ENCODE peak calls at places on chromosomes 7 and 10, in four cellular contexts. M is upper lobe of right lung, W is HepG2, J is colonic mucosa. P is an unnamed sample. For H3K27me3 and H3K36me3, the result is how much of the 10 kb centered on the place peaks cover.

GRCh38 chr10:132294561-132295320 is 13.0 kb downstream of the STK32C start:
- DNase-seq in J (no peak), M (peak), W (no peak), P (peak)

GRCh38 chr10:78757542-78757941 is 311.2 kb upstream of the ZMIZ1 start:
- DNase-seq in M (no peak), W (no peak), J (no peak), P (no peak)

GRCh38 chr7:100895956-100896742 is 461 bp upstream of the ACHE start:
- DNase-seq in M (peak), W (no peak), J (peak), P (peak)

GRCh38 chr7:155295511-155295910 is 2.2 kb upstream of the INSIG1 start:
- DNase-seq in W (no peak), J (no peak), M (no peak), P (no peak)

GRCh38 chr7:112986256-112987031 is 100.2 kb downstream of the GPR85 start:
- DNase-seq in J (no peak), W (no peak), M (no peak), P (no peak)

GRCh38 chr7:151831606-151832005 is 45.3 kb downstream of the PRKAG2 start:
- DNase-seq in M (no peak), J (no peak), W (no peak), P (no peak)

GRCh38 chr10:56298941-56299340 is 62.1 kb downstream of the ZWINT start:
- DNase-seq in W (no peak), J (no peak), M (no peak), P (no peak)

GRCh38 chr7:73976761-73977625 is 51.0 kb upstream of the ELN start:
- DNase-seq in J (peak), W (no peak), M (peak), P (peak)

GRCh38 chr10:131148270-131148669 is 163.3 kb downstream of the TCERG1L start:
- DNase-seq in M (no peak), W (no peak), J (no peak), P (no peak)

GRCh38 chr7:87219545-87220025 is at the start of gene TMEM243:
- DNase-seq in J (peak), W (peak), M (peak), P (peak)

GRCh38 chr7:140456627-140457051 is 22.7 kb downstream of the MKRN1 start:
- DNase-seq in M (no peak), W (peak), J (peak), P (no peak)

GRCh38 chr7:55965805-55966421 is 1.5 kb downstream of the NIPSNAP2 start:
- DNase-seq in J (no peak), M (no peak), W (peak), P (no peak)

GRCh38 chr7:112184455-112184854 is 21.7 kb downstream of the DOCK4 start:
- DNase-seq in W (no peak), J (no peak), M (no peak), P (no peak)

GRCh38 chr10:4271193-4271592 is 486.2 kb upstream of the KLF6 start:
- DNase-seq in M (no peak), J (no peak), W (no peak), P (no peak)

GRCh38 chr7:114130860-114131259 is 212.1 kb upstream of the PPP1R3A start:
- DNase-seq in M (no peak), W (no peak), J (no peak), P (no peak)

GRCh38 chr7:26365077-26365896 is 73.6 kb downstream of the SNX10 start:
- DNase-seq in M (no peak), J (peak), W (peak), P (no peak)

GRCh38 chr10:131806646-131807317 is 94.0 kb upstream of the PPP2R2D start:
- DNase-seq in J (peak), M (no peak), W (no peak), P (peak)

GRCh38 chr10:38008006-38008405 is 2.5 kb upstream of the ZNF33A start:
- DNase-seq in J (no peak), W (no peak), M (no peak), P (no peak)

GRCh38 chr7:47795631-47796030 is 152.6 kb downstream of the PKD1L1 start:
- DNase-seq in M (no peak), W (no peak), J (no peak), P (no peak)

GRCh38 chr7:85734823-85735222 is 548.0 kb upstream of the SEMA3D start:
- DNase-seq in J (no peak), M (no peak), W (no peak), P (no peak)

GRCh38 chr10:35349389-35349915 is 13.1 kb downstream of the CCNY start:
- DNase-seq in W (no peak), J (no peak), M (no peak), P (no peak)

GRCh38 chr7:106568680-106569499 is 92.1 kb downstream of the CCDC71L start:
- DNase-seq in J (no peak), M (no peak), W (no peak), P (no peak)

GRCh38 chr7:100583132-100584045 is 2.5 kb downstream of the LRCH4 start:
- DNase-seq in M (peak), J (peak), W (no peak), P (no peak)

GRCh38 chr7:141864765-141865447 is 23.6 kb upstream of the PRSS37 start:
- DNase-seq in M (no peak), J (no peak), W (no peak), P (no peak)

GRCh38 chr10:7696545-7696944 is 6.6 kb upstream of the ITIH2 start:
- DNase-seq in W (peak), M (peak), J (no peak), P (no peak)

GRCh38 chr7:8481096-8481495 is 47.7 kb downstream of the NXPH1 start:
- DNase-seq in M (no peak), J (no peak), W (no peak), P (no peak)

DNA sequence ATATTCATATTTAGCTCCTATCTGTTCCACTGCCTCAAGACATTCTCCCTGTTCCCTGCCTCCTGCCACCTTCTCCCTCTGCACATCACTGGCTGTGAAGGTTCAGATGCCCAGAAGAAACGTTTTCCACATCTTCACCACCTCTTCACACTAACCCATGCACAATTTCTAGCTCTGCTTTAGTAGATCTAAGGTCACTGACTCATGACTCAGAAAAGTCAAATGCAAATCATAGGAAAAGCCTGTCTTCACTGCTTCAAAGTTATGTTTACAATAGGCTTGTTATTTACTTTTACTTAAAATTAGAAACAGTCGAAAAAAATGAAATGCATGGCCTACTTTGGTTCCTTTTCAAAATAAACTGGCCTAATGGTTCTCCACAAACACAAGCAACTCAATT is 2.5 kb downstream of the SCRN1 start:
- DNase-seq in W (peak), M (no peak), J (no peak), P (no peak)
- H3K4me3 ChIP-seq in W (peak), M (no peak), J (no peak), P (no peak)

DNA sequence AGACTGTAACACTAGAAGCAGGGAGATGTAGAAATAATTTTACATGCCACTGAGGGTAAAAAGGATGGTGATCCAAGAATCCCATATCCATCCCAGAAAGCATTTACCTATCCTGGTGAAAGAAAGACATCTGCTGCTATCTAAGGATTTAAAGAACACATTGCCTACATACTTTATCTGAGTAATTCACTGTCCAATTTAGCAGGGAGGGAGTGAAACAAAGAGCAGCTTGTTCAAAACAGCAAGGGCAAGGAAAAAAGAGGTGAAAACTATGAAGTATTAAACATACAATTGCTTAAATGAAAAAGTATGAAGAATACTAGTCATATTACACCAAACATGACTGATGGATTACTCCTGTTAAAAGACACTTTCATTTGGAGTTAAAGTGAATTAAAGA is 206.2 kb downstream of the PPP1R9A start:
- DNase-seq in W (no peak), M (no peak), J (no peak), P (no peak)
- H3K27me3 ChIP-seq in W (under half), M (under half), J (under half), P (under half)

DNA sequence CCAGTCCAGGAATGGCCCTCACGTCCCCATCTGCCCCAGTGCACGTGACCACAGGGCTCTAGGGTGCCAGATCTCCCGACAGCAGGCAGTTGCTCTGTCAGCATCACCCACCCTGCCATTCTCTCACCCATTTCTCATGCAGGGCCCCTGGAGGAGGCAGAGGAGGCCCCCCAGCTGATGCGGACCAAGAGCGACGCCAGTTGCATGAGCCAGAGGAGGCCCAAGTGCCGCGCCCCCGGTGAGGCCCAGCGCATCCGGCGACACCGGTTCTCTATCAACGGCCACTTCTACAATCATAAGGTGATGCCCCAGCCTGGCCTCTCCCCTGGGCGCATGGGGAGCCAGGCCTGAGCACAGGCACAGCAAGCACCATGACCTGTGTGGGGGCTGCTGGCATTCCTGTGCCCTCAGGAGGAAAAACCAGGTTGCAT is 6.1 kb upstream of the DEPP1 start:
- DNase-seq in M (no peak), W (no peak), J (no peak), P (no peak)
- H3K36me3 ChIP-seq in M (under half), W (under half), J (under half), P (under half)

GRCh38 chr7:1940402-1940786 is 270.3 kb downstream of the ELFN1 start:
- DNase-seq in J (peak), M (peak), W (no peak), P (no peak)

GRCh38 chr7:1940863-1941262 is 270.8 kb downstream of the ELFN1 start:
- DNase-seq in J (no peak), M (no peak), W (no peak), P (no peak)

GRCh38 chr7:1941464-1942025 is 271.5 kb downstream of the ELFN1 start:
- DNase-seq in J (no peak), W (no peak), M (no peak), P (peak)

GRCh38 chr7:1938788-1939433 is 268.8 kb downstream of the ELFN1 start:
- DNase-seq in W (no peak), M (no peak), J (no peak), P (no peak)

DNA sequence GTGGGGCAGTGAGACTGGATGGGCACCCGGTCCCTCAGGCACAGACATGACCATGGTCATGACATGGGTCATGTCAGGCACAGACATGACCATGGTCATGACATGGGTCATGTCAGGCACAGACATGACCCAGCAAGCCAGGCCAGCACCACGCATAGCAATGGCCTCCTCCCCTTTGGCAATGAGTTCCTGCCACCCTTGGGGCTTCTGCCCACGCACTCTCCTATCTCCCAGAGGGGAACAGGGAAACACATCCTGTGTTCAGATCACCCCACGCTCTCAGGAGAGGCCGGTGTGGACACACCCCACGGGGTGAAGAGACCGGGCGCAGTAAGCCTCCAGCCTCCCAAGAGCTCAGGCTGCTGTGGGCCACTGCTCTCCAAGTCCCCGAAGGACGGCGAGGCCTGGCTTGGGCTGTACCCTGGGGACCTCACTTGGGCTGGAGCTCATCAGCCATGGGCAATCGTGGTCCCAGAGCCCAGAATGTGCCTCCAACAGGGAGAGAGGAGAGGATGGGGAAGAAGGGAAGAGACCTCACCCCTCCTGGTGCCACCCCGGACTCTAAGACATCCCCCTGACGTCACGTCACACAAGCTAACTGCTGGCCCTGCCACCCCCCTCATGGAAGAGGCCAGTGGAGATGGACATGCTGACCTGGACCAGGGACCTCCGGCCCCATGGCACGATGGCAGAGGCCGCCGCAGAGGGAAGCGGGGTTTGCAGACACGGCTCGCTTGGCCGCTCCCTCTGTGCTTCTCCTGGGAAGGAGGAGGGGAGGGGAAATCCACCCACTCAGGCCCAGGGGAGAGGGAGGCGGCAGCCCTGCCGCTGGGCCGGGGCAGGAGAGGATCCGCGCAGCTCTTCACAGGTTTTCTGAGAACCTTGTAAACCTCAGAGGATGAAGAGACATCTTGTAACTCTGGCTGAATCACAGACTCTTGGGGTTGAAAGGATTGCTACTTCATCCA is 269.6 kb downstream of the ELFN1 start:
- DNase-seq in W (no peak), J (no peak), M (no peak), P (no peak)
- H3K4me3 ChIP-seq in W (no peak), J (peak), M (peak), P (no peak)

GRCh38 chr7:108455833-108456677 is at the start of gene NRCAM:
- DNase-seq in J (no peak), W (no peak), M (peak), P (peak)

GRCh38 chr7:108457871-108458270 is 1.6 kb upstream of the NRCAM start:
- DNase-seq in W (no peak), M (no peak), J (no peak), P (no peak)

GRCh38 chr7:108454674-108455523 is 1.3 kb downstream of the NRCAM start:
- DNase-seq in J (no peak), W (no peak), M (peak), P (peak)

GRCh38 chr7:108455524-108455832 is 758 bp downstream of the NRCAM start:
- DNase-seq in J (no peak), M (peak), W (no peak), P (no peak)

DNA sequence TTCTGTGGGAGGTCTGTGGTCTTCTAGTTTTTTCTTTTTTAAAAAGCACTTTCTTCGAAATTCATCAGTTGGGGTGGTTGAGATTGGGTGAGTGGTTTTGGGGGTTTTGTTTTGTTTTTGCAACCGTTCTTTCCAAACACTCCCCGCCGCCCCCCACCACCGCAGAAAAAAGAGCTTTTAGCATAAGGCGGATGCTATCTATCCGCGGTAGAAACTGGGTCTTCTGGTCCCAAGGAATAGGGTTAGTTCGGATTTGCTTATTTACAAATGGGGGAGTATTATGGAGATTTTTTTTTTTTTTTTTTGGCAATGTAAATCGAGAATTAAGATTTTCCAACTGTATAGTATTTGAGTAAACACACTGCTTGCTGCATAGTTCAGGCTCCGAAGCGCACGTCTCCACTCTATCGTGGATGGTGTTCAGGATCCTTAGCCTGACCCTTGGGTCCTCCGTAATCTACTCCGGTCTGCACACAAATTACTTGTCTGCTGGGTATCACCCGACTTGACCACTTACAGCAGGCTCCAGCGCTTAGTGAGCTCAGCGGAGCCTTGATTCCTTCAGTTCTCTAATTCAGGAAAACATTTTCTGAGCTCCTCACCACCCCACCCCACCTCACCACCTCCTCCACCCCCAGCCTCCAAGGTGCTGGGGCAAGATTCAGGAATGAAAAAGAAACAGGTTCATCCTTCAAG is 757 bp upstream of the NRCAM start:
- DNase-seq in W (no peak), J (no peak), M (no peak), P (peak)
- H3K27me3 ChIP-seq in W (under half), J (under half), M (half or more), P (half or more)